ENCODE peak calls at places on chromosomes 4 and X, in eight cellular contexts. E is neural progenitor cell, L is A549, N is ovary, B is SK-N-SH, G is uterus, A is right atrium auricular region, Y is heart left ventricle. X is an unnamed sample.

GRCh38 chr4:125620066-125620850 is 305.5 kb downstream of the FAT4 start:
- DNase-seq in N (no peak), E (no peak), L (no peak), B (no peak), A (no peak), Y (no peak), G (no peak), X (no peak)

GRCh38 chrX:142204522-142205433 is at the start of gene MAGEC2:
- DNase-seq in G (no peak), B (no peak), Y (no peak), N (no peak), A (no peak), E (no peak), L (no peak), X (no peak)

GRCh38 chr4:150315175-150315574 is 236.9 kb downstream of the DCLK2 start:
- DNase-seq in A (no peak), B (no peak), E (no peak), G (no peak), Y (no peak), L (no peak), N (no peak), X (no peak)

GRCh38 chr4:7842384-7843279 is 97.0 kb downstream of the AFAP1 start:
- DNase-seq in Y (no peak), B (no peak), N (peak; percentile 68), A (peak; percentile 88), E (no peak), G (peak; percentile 87), L (peak; percentile 63), X (peak; percentile 82)

GRCh38 chr4:55386073-55386472 is 9.7 kb upstream of the TMEM165 start:
- DNase-seq in B (peak; percentile 53), L (no peak), N (no peak), E (peak; percentile 47), Y (no peak), A (no peak), G (no peak), X (no peak)

GRCh38 chr4:177374966-177375365 is 65.3 kb downstream of the NEIL3 start:
- DNase-seq in Y (no peak), L (no peak), G (no peak), E (peak; percentile 15), A (no peak), N (no peak), B (no peak), X (no peak)

GRCh38 chr4:124884316-124884715 is 171.8 kb upstream of the ANKRD50 start:
- DNase-seq in Y (no peak), L (no peak), G (no peak), A (no peak), B (no peak), E (no peak), N (no peak), X (no peak)

GRCh38 chr4:1192493-1193205 is 20.3 kb upstream of the SPON2 start:
- DNase-seq in A (peak; percentile 59), N (peak; percentile 20), E (peak; percentile 28), G (peak; percentile 39), B (peak; percentile 31), L (peak; percentile 35), Y (peak; percentile 64), X (peak; percentile 42)

GRCh38 chrX:104864296-104864695 is 298.3 kb downstream of the IL1RAPL2 start:
- DNase-seq in B (no peak), Y (no peak), G (no peak), A (no peak), N (no peak), L (no peak), E (no peak), X (no peak)

GRCh38 chr4:71608674-71609062 is 175.2 kb downstream of the GC start:
- DNase-seq in A (no peak), G (no peak), N (no peak), Y (no peak), E (no peak), B (no peak), L (no peak), X (no peak)

GRCh38 chrX:78029663-78030062 is 60.2 kb upstream of the PGAM4 start:
- DNase-seq in A (no peak), L (peak; percentile 6), Y (no peak), B (peak; percentile 38), G (no peak), E (peak; percentile 17), N (peak; percentile 10), X (peak; percentile 49)

GRCh38 chr4:177573487-177573886 is 131.2 kb upstream of the AGA start:
- DNase-seq in G (no peak), B (no peak), A (no peak), N (no peak), Y (no peak), E (no peak), L (peak; percentile 5), X (no peak)

GRCh38 chr4:8641256-8641655 is 48.7 kb downstream of the CPZ start:
- DNase-seq in L (no peak), Y (peak; percentile 44), B (no peak), E (no peak), A (no peak), G (no peak), N (no peak), X (no peak)

GRCh38 chr4:26239796-26240195 is 81.0 kb upstream of the RBPJ start:
- DNase-seq in Y (no peak), E (no peak), L (no peak), G (no peak), A (no peak), B (no peak), N (no peak), X (no peak)

GRCh38 chr4:24932831-24933230 is 20.0 kb upstream of the CCDC149 start:
- DNase-seq in B (no peak), E (no peak), A (no peak), Y (no peak), N (no peak), L (no peak), G (no peak), X (no peak)

GRCh38 chr4:122480023-122480422 is 23.5 kb upstream of the IL2 start:
- DNase-seq in Y (no peak), L (no peak), N (no peak), G (no peak), B (no peak), A (no peak), E (no peak), X (no peak)

GRCh38 chr4:8118531-8118930 is 40.1 kb downstream of the ABLIM2 start:
- DNase-seq in B (no peak), G (no peak), N (no peak), A (no peak), E (no peak), L (no peak), Y (no peak), X (no peak)

GRCh38 chr4:4791299-4791798 is 68.1 kb upstream of the MSX1 start:
- DNase-seq in B (peak; percentile 30), Y (no peak), N (no peak), L (no peak), A (no peak), G (no peak), E (peak; percentile 64), X (no peak)
- H3K27ac ChIP-seq in B (no peak overlapping the region), Y (no peak overlapping the region), N (no peak overlapping the region), L (no peak overlapping the region), A (no peak overlapping the region), G (peak overlapping the region; percentile 41), E (no peak overlapping the region), X (no peak overlapping the region)

GRCh38 chrX:2427147-2427546 is 73.6 kb downstream of the DHRSX start:
- DNase-seq in B (no peak), A (no peak), Y (no peak), G (no peak), N (no peak), E (no peak), L (no peak), X (no peak)
- TF ChIP-seq CTCF in B (no peak), A (no peak), Y (no peak), G (no peak), N (no peak), E (no peak), L (no peak), X (no peak)

GRCh38 chr4:106585920-106586349 is 217.4 kb upstream of the GIMD1 start:
- DNase-seq in L (no peak), Y (no peak), A (no peak), E (no peak), N (no peak), G (no peak), B (no peak), X (no peak)
- H3K4me1 ChIP-seq in L (peaks cover 42% of the 10 kb centered on the region), Y (no peaks in the 10 kb centered on the region), A (no peaks in the 10 kb centered on the region), E (no peaks in the 10 kb centered on the region), N (no peaks in the 10 kb centered on the region), G (no peaks in the 10 kb centered on the region), B (peaks cover 53% of the 10 kb centered on the region), X (no peaks in the 10 kb centered on the region)

DNA sequence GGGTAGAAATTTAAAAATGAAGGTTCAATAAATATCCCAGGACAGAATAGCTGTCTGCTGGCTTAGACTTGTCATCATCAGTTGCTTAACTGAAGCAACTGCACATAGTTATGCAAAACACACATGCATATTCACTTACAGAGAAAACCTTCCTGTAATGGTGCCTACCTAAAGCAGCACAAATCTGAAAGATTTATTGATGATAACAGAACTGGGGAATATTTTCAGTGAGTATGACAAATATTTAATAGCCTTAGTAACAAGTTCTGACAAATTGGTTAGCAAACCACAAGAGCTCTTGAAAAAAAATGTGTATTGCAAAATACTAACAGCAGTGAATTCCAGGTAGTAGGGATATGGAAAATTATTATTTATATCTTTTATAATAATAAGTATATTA is 606.8 kb upstream of the BOD1L1 start:
- DNase-seq in A (no peak), G (no peak), N (no peak), E (no peak), B (no peak), L (no peak), Y (no peak), X (no peak)
- H3K27ac ChIP-seq in A (no peak overlapping the region), G (no peak overlapping the region), N (no peak overlapping the region), E (no peak overlapping the region), B (no peak overlapping the region), L (no peak overlapping the region), Y (no peak overlapping the region), X (no peak overlapping the region)

GRCh38 chrX:151711787-151712186 is 4.0 kb upstream of the FATE1 start:
- DNase-seq in B (no peak), A (no peak), Y (no peak), L (no peak), G (no peak), N (no peak), E (no peak), X (no peak)

GRCh38 chrX:151713859-151714258 is 2.0 kb upstream of the FATE1 start:
- DNase-seq in E (peak; percentile 52), A (no peak), Y (no peak), N (no peak), B (peak; percentile 48), G (no peak), L (peak; percentile 61), X (no peak)

GRCh38 chrX:151711154-151711553 is 4.7 kb upstream of the FATE1 start:
- DNase-seq in G (no peak), B (no peak), Y (no peak), N (no peak), A (no peak), E (no peak), L (no peak), X (no peak)

GRCh38 chrX:151710457-151710856 is 5.4 kb upstream of the FATE1 start:
- DNase-seq in B (no peak), N (no peak), Y (no peak), A (no peak), G (no peak), E (no peak), L (no peak), X (no peak)

GRCh38 chrX:151712253-151712652 is 3.6 kb upstream of the FATE1 start:
- DNase-seq in A (no peak), L (no peak), Y (no peak), E (no peak), B (no peak), N (no peak), G (no peak), X (no peak)
- TF ChIP-seq CTCF in A (no peak), L (no peak), Y (no peak), E (no peak), B (no peak), N (no peak), G (no peak), X (no peak)